ENCODE peak calls at places on chromosomes 1 and 21, in four cellular contexts. One of them, this sample, is unnamed.
A peak's percentile ranks its signal among the peaks of the same experiment; 100 is the strongest.

GRCh38 chr1:225480825-225481434 is 53.1 kb upstream of the LBR start:
- DNase-seq in CD4-positive, alpha-beta T cell: peak; percentile 45
- DNase-seq in H4: no peak
- DNase-seq in brain microvascular endothelial cell: no peak
- DNase-seq in this sample: no peak

GRCh38 chr1:151131832-151132675 is 14.4 kb downstream of the SEMA6C start:
- DNase-seq in CD4-positive, alpha-beta T cell: no peak
- DNase-seq in H4: no peak
- DNase-seq in brain microvascular endothelial cell: no peak
- DNase-seq in this sample: no peak

GRCh38 chr1:209652873-209653401 is 712 bp upstream of the LAMB3 start:
- DNase-seq in CD4-positive, alpha-beta T cell: no peak
- DNase-seq in H4: peak; percentile 86
- DNase-seq in brain microvascular endothelial cell: peak; percentile 51
- DNase-seq in this sample: peak; percentile 73

GRCh38 chr1:62906428-62906886 is 122.5 kb downstream of the ATG4C start:
- DNase-seq in CD4-positive, alpha-beta T cell: no peak
- DNase-seq in H4: no peak
- DNase-seq in brain microvascular endothelial cell: peak; percentile 10
- DNase-seq in this sample: no peak

GRCh38 chr1:228217551-228218344 is 9.9 kb downstream of the OBSCN start:
- DNase-seq in CD4-positive, alpha-beta T cell: no peak
- DNase-seq in H4: no peak
- DNase-seq in brain microvascular endothelial cell: no peak
- DNase-seq in this sample: no peak

GRCh38 chr21:27333091-27333490 is 366.2 kb upstream of the ADAMTS5 start:
- DNase-seq in CD4-positive, alpha-beta T cell: no peak
- DNase-seq in H4: no peak
- DNase-seq in brain microvascular endothelial cell: no peak
- DNase-seq in this sample: no peak

GRCh38 chr1:235852887-235853286 is 13.8 kb downstream of the LYST start:
- DNase-seq in CD4-positive, alpha-beta T cell: no peak
- DNase-seq in H4: no peak
- DNase-seq in brain microvascular endothelial cell: no peak
- DNase-seq in this sample: no peak

GRCh38 chr1:153921803-153922075 is 1.0 kb downstream of the GATAD2B start:
- DNase-seq in CD4-positive, alpha-beta T cell: no peak
- DNase-seq in H4: no peak
- DNase-seq in brain microvascular endothelial cell: no peak
- DNase-seq in this sample: no peak